ENCODE peak calls at places on chromosome 6, in five cellular contexts. One of them, this sample, is unnamed.

GRCh38 chr6:152148412-152148811 is 340.9 kb downstream of the ESR1 start:
- DNase-seq in pancreas: no peak
- DNase-seq in GM23248: no peak
- DNase-seq in aorta: no peak
- DNase-seq in HCT116: no peak
- DNase-seq in this sample: no peak

GRCh38 chr6:138719011-138719635 is 54.4 kb upstream of the CCDC28A start:
- DNase-seq in pancreas: no peak
- DNase-seq in GM23248: no peak
- DNase-seq in aorta: no peak
- DNase-seq in HCT116: no peak
- DNase-seq in this sample: no peak

GRCh38 chr6:41779793-41780622 is at the start of gene FRS3:
- DNase-seq in pancreas: peak; percentile 100
- DNase-seq in GM23248: peak; percentile 91
- DNase-seq in aorta: peak; percentile 99
- DNase-seq in HCT116: peak; percentile 90
- DNase-seq in this sample: peak; percentile 69

GRCh38 chr6:80553071-80553740 is 446.7 kb downstream of the BCKDHB start:
- DNase-seq in pancreas: no peak
- DNase-seq in GM23248: no peak
- DNase-seq in aorta: no peak
- DNase-seq in HCT116: no peak
- DNase-seq in this sample: no peak

GRCh38 chr6:93792751-93793150 is 373.4 kb upstream of the EPHA7 start:
- DNase-seq in pancreas: no peak
- DNase-seq in GM23248: peak; percentile 26
- DNase-seq in aorta: no peak
- DNase-seq in HCT116: no peak
- DNase-seq in this sample: no peak

GRCh38 chr6:115601064-115601463 is 459.6 kb downstream of the FRK start:
- DNase-seq in pancreas: no peak
- DNase-seq in GM23248: no peak
- DNase-seq in aorta: no peak
- DNase-seq in HCT116: no peak
- DNase-seq in this sample: no peak

GRCh38 chr6:166736606-166737005 is 109.6 kb upstream of the RPS6KA2 start:
- DNase-seq in pancreas: no peak
- DNase-seq in GM23248: peak; percentile 47
- DNase-seq in aorta: no peak
- DNase-seq in HCT116: peak; percentile 64
- DNase-seq in this sample: peak; percentile 93

GRCh38 chr6:73704260-73704659 is 8.3 kb downstream of the CD109 start:
- DNase-seq in pancreas: no peak
- DNase-seq in GM23248: peak; percentile 96
- DNase-seq in aorta: no peak
- DNase-seq in HCT116: peak; percentile 93
- DNase-seq in this sample: peak; percentile 100

GRCh38 chr6:36272234-36272633 is 2.4 kb downstream of the PNPLA1 start:
- DNase-seq in pancreas: no peak
- DNase-seq in GM23248: no peak
- DNase-seq in aorta: no peak
- DNase-seq in HCT116: no peak
- DNase-seq in this sample: no peak

GRCh38 chr6:152922706-152923105 is 60.1 kb downstream of the FBXO5 start:
- DNase-seq in pancreas: no peak
- DNase-seq in GM23248: no peak
- DNase-seq in aorta: no peak
- DNase-seq in HCT116: no peak
- DNase-seq in this sample: no peak

GRCh38 chr6:159104163-159104885 is 59.5 kb upstream of the TAGAP start:
- DNase-seq in pancreas: peak; percentile 64
- DNase-seq in GM23248: peak; percentile 80
- DNase-seq in aorta: peak; percentile 72
- DNase-seq in HCT116: no peak
- DNase-seq in this sample: peak; percentile 42

GRCh38 chr6:8930009-8930408 is 494.7 kb upstream of the SLC35B3 start:
- DNase-seq in pancreas: no peak
- DNase-seq in GM23248: no peak
- DNase-seq in aorta: no peak
- DNase-seq in HCT116: no peak
- DNase-seq in this sample: no peak

GRCh38 chr6:6330407-6330806 is 9.9 kb upstream of the F13A1 start:
- DNase-seq in pancreas: no peak
- DNase-seq in GM23248: no peak
- DNase-seq in aorta: no peak
- DNase-seq in HCT116: no peak
- DNase-seq in this sample: no peak

GRCh38 chr6:44593539-44593944 is 206.0 kb downstream of the CDC5L start:
- DNase-seq in pancreas: no peak
- DNase-seq in GM23248: peak; percentile 74
- DNase-seq in aorta: no peak
- DNase-seq in HCT116: peak; percentile 54
- DNase-seq in this sample: no peak

GRCh38 chr6:14455942-14456648 is 338.5 kb downstream of the CD83 start:
- DNase-seq in pancreas: no peak
- DNase-seq in GM23248: no peak
- DNase-seq in aorta: no peak
- DNase-seq in HCT116: no peak
- DNase-seq in this sample: no peak

GRCh38 chr6:165884813-165885765 is 222.0 kb upstream of the PDE10A start:
- DNase-seq in pancreas: peak; percentile 71
- DNase-seq in GM23248: peak; percentile 86
- DNase-seq in aorta: peak; percentile 74
- DNase-seq in HCT116: peak; percentile 51
- DNase-seq in this sample: peak; percentile 1

GRCh38 chr6:16872543-16873230 is 111.4 kb upstream of the ATXN1 start:
- DNase-seq in pancreas: no peak
- DNase-seq in GM23248: no peak
- DNase-seq in aorta: no peak
- DNase-seq in HCT116: no peak
- DNase-seq in this sample: no peak

GRCh38 chr6:158002951-158003853 is 21.5 kb downstream of the SYNJ2 start:
- DNase-seq in pancreas: no peak
- DNase-seq in GM23248: peak; percentile 97
- DNase-seq in aorta: peak; percentile 83
- DNase-seq in HCT116: no peak
- DNase-seq in this sample: peak; percentile 39

GRCh38 chr6:117451607-117452164 is 25.9 kb upstream of the ROS1 start:
- DNase-seq in pancreas: no peak
- DNase-seq in GM23248: peak; percentile 14
- DNase-seq in aorta: no peak
- DNase-seq in HCT116: no peak
- DNase-seq in this sample: peak; percentile 23

GRCh38 chr6:142763205-142763604 is 181.8 kb downstream of the HIVEP2 start:
- DNase-seq in pancreas: no peak
- DNase-seq in GM23248: peak; percentile 89
- DNase-seq in aorta: no peak
- DNase-seq in HCT116: no peak
- DNase-seq in this sample: peak; percentile 60

GRCh38 chr6:127243501-127243900 is 23.2 kb upstream of the RNF146 start:
- DNase-seq in pancreas: no peak
- DNase-seq in GM23248: peak; percentile 12
- DNase-seq in aorta: no peak
- DNase-seq in HCT116: no peak
- DNase-seq in this sample: no peak

GRCh38 chr6:90297124-90297865 is 652 bp upstream of the BACH2 start:
- DNase-seq in pancreas: no peak
- DNase-seq in GM23248: no peak
- DNase-seq in aorta: peak; percentile 46
- DNase-seq in HCT116: no peak
- DNase-seq in this sample: no peak

GRCh38 chr6:143325379-143326140 is 124.9 kb downstream of the ADAT2 start:
- DNase-seq in pancreas: no peak
- DNase-seq in GM23248: peak; percentile 66
- DNase-seq in aorta: no peak
- DNase-seq in HCT116: no peak
- DNase-seq in this sample: peak; percentile 92

GRCh38 chr6:115932481-115932880 is 128.2 kb downstream of the FRK start:
- DNase-seq in pancreas: no peak
- DNase-seq in GM23248: peak; percentile 8
- DNase-seq in aorta: no peak
- DNase-seq in HCT116: peak; percentile 13
- DNase-seq in this sample: peak; percentile 33

GRCh38 chr6:128482642-128483041 is 37.8 kb downstream of the PTPRK start:
- DNase-seq in pancreas: no peak
- DNase-seq in GM23248: no peak
- DNase-seq in aorta: no peak
- DNase-seq in HCT116: no peak
- DNase-seq in this sample: no peak

GRCh38 chr6:74891358-74891811 is 314.5 kb downstream of the COL12A1 start:
- DNase-seq in pancreas: no peak
- DNase-seq in GM23248: peak; percentile 59
- DNase-seq in aorta: peak; percentile 44
- DNase-seq in HCT116: no peak
- DNase-seq in this sample: no peak

GRCh38 chr6:123769431-123769830 is 34.2 kb upstream of the NKAIN2 start:
- DNase-seq in pancreas: no peak
- DNase-seq in GM23248: no peak
- DNase-seq in aorta: no peak
- DNase-seq in HCT116: no peak
- DNase-seq in this sample: no peak

GRCh38 chr6:137853569-137854213 is 13.4 kb upstream of the TNFAIP3 start:
- DNase-seq in pancreas: no peak
- DNase-seq in GM23248: peak; percentile 70
- DNase-seq in aorta: no peak
- DNase-seq in HCT116: peak; percentile 73
- DNase-seq in this sample: no peak

GRCh38 chr6:101779051-101779844 is 385.7 kb downstream of the GRIK2 start:
- DNase-seq in pancreas: no peak
- DNase-seq in GM23248: peak; percentile 63
- DNase-seq in aorta: no peak
- DNase-seq in HCT116: no peak
- DNase-seq in this sample: peak; percentile 32

GRCh38 chr6:79042088-79042798 is 35.8 kb downstream of the PHIP start:
- DNase-seq in pancreas: no peak
- DNase-seq in GM23248: no peak
- DNase-seq in aorta: no peak
- DNase-seq in HCT116: no peak
- DNase-seq in this sample: no peak

GRCh38 chr6:138594042-138594636 is 94.8 kb upstream of the NHSL1 start:
- DNase-seq in pancreas: no peak
- DNase-seq in GM23248: no peak
- DNase-seq in aorta: no peak
- DNase-seq in HCT116: no peak
- DNase-seq in this sample: no peak

GRCh38 chr6:150638765-150639164 is 39.1 kb downstream of the PLEKHG1 start:
- DNase-seq in pancreas: no peak
- DNase-seq in GM23248: no peak
- DNase-seq in aorta: no peak
- DNase-seq in HCT116: no peak
- DNase-seq in this sample: no peak

GRCh38 chr6:150640556-150641206 is 41.0 kb downstream of the PLEKHG1 start:
- DNase-seq in pancreas: no peak
- DNase-seq in GM23248: no peak
- DNase-seq in aorta: no peak
- DNase-seq in HCT116: no peak
- DNase-seq in this sample: no peak

GRCh38 chr6:150641398-150642139 is 41.9 kb downstream of the PLEKHG1 start:
- DNase-seq in pancreas: no peak
- DNase-seq in GM23248: peak; percentile 8
- DNase-seq in aorta: no peak
- DNase-seq in HCT116: no peak
- DNase-seq in this sample: no peak

GRCh38 chr6:150638286-150638685 is 38.6 kb downstream of the PLEKHG1 start:
- DNase-seq in pancreas: no peak
- DNase-seq in GM23248: no peak
- DNase-seq in aorta: no peak
- DNase-seq in HCT116: no peak
- DNase-seq in this sample: no peak

DNA sequence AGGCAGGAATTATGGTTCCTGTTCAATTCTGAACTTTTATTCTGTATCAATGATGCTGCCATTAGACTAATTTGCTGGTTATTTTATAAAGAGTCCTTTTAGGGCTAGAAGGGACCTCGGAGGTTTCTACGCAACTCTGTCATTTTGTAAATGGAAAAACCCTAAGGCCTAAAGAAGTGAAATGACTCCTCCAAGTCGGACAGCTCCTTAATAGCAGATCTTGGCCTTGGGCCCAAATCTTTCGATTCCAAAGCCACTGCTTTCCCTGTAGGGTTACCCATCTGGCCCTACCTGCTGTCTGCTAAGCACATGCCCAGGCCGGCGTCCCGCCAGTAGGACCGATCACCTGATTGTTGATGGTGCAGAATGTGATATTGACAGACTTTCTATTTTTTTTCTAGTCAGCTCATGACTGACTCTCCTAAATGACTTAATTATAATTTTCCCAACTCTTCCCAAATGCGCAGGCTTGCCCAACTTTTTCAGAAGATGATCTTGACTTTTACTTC is 40.2 kb downstream of the PLEKHG1 start:
- DNase-seq in pancreas: no peak
- DNase-seq in GM23248: no peak
- DNase-seq in aorta: no peak
- DNase-seq in HCT116: no peak
- DNase-seq in this sample: no peak
- H3K4me1 ChIP-seq in pancreas: no peaks in the 10 kb centered on the region
- H3K4me1 ChIP-seq in GM23248: peaks cover 2% of the 10 kb centered on the region
- H3K4me1 ChIP-seq in aorta: no peaks in the 10 kb centered on the region
- H3K4me1 ChIP-seq in HCT116: no peaks in the 10 kb centered on the region
- H3K4me1 ChIP-seq in this sample: no peaks in the 10 kb centered on the region

GRCh38 chr6:31702819-31703716 is at the start of gene ABHD16A:
- DNase-seq in pancreas: peak; percentile 98
- DNase-seq in GM23248: peak; percentile 99
- DNase-seq in aorta: peak; percentile 99
- DNase-seq in HCT116: peak; percentile 98
- DNase-seq in this sample: peak; percentile 93
- H3K27ac ChIP-seq in pancreas: peak within 1 kb of the TSS; percentile 93
- H3K27ac ChIP-seq in GM23248: peak within 1 kb of the TSS; percentile 90
- H3K27ac ChIP-seq in aorta: peak within 1 kb of the TSS; percentile 96
- H3K27ac ChIP-seq in HCT116: peak within 1 kb of the TSS; percentile 82
- H3K27ac ChIP-seq in this sample: peak within 1 kb of the TSS; percentile 76

DNA sequence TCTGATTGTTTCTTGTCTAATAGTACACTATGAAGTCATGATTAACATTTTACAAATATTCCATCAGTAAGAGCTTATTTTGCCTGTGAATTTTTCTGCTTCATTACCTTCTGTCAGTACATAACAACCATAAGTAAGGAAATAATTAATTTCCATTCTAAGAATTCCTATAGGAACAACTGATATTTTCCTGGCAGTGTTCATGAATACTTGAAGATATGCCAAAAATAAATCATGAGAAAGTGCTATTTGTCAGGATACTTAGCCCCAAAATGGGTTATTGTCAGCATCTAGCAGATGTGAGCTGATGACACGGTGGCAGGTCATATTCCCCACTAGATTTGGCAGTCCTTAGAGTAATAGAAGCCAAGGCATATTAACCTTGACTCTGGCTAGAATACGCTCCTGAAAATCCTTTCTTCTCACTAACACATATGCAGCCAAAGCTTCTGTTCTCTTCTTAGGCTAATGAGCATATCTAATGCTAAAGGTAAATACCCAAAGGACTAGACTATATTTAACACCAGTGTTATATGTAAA is 43.2 kb upstream of the CRISP1 start:
- DNase-seq in pancreas: no peak
- DNase-seq in GM23248: no peak
- DNase-seq in aorta: no peak
- DNase-seq in HCT116: no peak
- DNase-seq in this sample: no peak
- H3K4me1 ChIP-seq in pancreas: no peaks in the 10 kb centered on the region
- H3K4me1 ChIP-seq in GM23248: no peaks in the 10 kb centered on the region
- H3K4me1 ChIP-seq in aorta: no peaks in the 10 kb centered on the region
- H3K4me1 ChIP-seq in HCT116: no peaks in the 10 kb centered on the region
- H3K4me1 ChIP-seq in this sample: peaks cover 3% of the 10 kb centered on the region

GRCh38 chr6:130018292-130018829 is at the start of gene L3MBTL3:
- DNase-seq in pancreas: peak; percentile 84
- DNase-seq in GM23248: peak; percentile 85
- DNase-seq in aorta: peak; percentile 94
- DNase-seq in HCT116: peak; percentile 42
- DNase-seq in this sample: peak; percentile 50
- H3K27ac ChIP-seq in pancreas: peak within 1 kb of the TSS; percentile 62
- H3K27ac ChIP-seq in GM23248: peak within 1 kb of the TSS; percentile 34
- H3K27ac ChIP-seq in aorta: peak within 1 kb of the TSS; percentile 23
- H3K27ac ChIP-seq in HCT116: peak within 1 kb of the TSS; percentile 94
- H3K27ac ChIP-seq in this sample: peak within 1 kb of the TSS; percentile 44

This sample was measured in foreskin keratinocyte.